ENCODE peak calls at places on chromosomes 3 and 15, in nine cellular contexts. Q, L, G, K, T, Y, F, U and D are unnamed samples. For H3K4me1, the result is how much of the 10 kb centered on the place peaks cover.

GRCh38 chr3:13077431-13078157 is 4.4 kb upstream of the IQSEC1 start:
- DNase-seq in Q (no peak), L (peak), G (no peak), K (peak), T (no peak), Y (no peak), F (no peak), U (no peak), D (peak)

GRCh38 chr3:99111235-99111634 is 209.7 kb upstream of the DCBLD2 start:
- DNase-seq in Q (no peak), L (no peak), G (no peak), K (no peak), T (no peak), Y (no peak), F (no peak), U (peak), D (no peak)

GRCh38 chr3:140206196-140207040 is 271.4 kb downstream of the CLSTN2 start:
- DNase-seq in Q (no peak), L (no peak), G (peak), K (no peak), T (no peak), Y (peak), F (no peak), U (peak), D (peak)

GRCh38 chr3:119492128-119492527 is 6.2 kb upstream of the TIMMDC1 start:
- DNase-seq in Q (no peak), L (no peak), G (no peak), K (no peak), T (no peak), Y (no peak), F (no peak), U (no peak), D (no peak)

GRCh38 chr3:155302476-155302875 is 9.0 kb upstream of the STRIT1 start:
- DNase-seq in Q (no peak), L (no peak), G (no peak), K (no peak), T (no peak), Y (no peak), F (no peak), U (peak), D (no peak)

GRCh38 chr3:58683001-58683845 is 16.6 kb upstream of the FAM3D start:
- DNase-seq in Q (no peak), L (no peak), G (no peak), K (no peak), T (peak), Y (no peak), F (no peak), U (peak), D (no peak)

GRCh38 chr15:85091990-85092389 is 110.3 kb downstream of the PDE8A start:
- DNase-seq in Q (no peak), L (no peak), G (no peak), K (no peak), T (no peak), Y (no peak), F (no peak), U (no peak), D (no peak)

GRCh38 chr3:72520690-72521308 is 327.4 kb downstream of the SHQ1 start:
- DNase-seq in Q (no peak), L (no peak), G (no peak), K (no peak), T (peak), Y (no peak), F (no peak), U (peak), D (no peak)

GRCh38 chr3:134406331-134407246 is 32.3 kb upstream of the AMOTL2 start:
- DNase-seq in Q (no peak), L (no peak), G (peak), K (peak), T (no peak), Y (peak), F (no peak), U (no peak), D (peak)

GRCh38 chr3:126750760-126751129 is 46.7 kb downstream of the CHCHD6 start:
- DNase-seq in Q (peak), L (no peak), G (peak), K (no peak), T (no peak), Y (no peak), F (peak), U (no peak), D (no peak)

DNA sequence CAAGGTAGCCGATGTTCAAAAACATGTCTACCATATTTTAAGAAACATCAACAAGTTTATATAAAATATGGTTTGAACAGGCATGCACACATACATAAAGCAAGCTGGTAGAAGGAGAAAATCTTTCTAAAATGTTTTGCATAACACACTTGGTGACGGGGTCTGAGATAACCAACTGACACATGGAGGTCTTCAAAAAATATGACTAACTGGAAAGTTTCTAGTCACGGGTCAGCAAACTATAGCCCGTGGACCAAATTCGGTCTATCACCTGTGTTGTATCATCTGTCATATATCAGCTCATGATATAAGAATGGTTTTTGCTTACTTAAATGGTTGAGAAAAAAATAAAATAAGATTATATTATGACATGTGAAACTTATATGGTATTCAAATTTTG is 465.1 kb downstream of the FOXP1 start:
- DNase-seq in Q (no peak), L (no peak), G (no peak), K (no peak), T (no peak), Y (no peak), F (no peak), U (no peak), D (no peak)
- H3K4me1 ChIP-seq in Q (half or more), L (under half), G (under half), K (under half), T (under half), Y (under half), F (under half), U (under half), D (under half)

GRCh38 chr15:41507820-41508290 is 5.8 kb downstream of the LTK start:
- DNase-seq in Q (no peak), L (peak), G (no peak), K (peak), T (no peak), Y (no peak), F (no peak), U (peak), D (no peak)
- H3K4me1 ChIP-seq in Q (under half), L (under half), G (under half), K (under half), T (under half), Y (under half), F (under half), U (under half), D (under half)

GRCh38 chr15:57500979-57501576 is 90.6 kb upstream of the MYZAP start:
- DNase-seq in Q (no peak), L (no peak), G (no peak), K (no peak), T (no peak), Y (no peak), F (no peak), U (peak), D (no peak)
- H3K4me1 ChIP-seq in Q (under half), L (under half), G (under half), K (under half), T (under half), Y (under half), F (half or more), U (under half), D (under half)

GRCh38 chr3:14621093-14621492 is 30.5 kb upstream of the CCDC174 start:
- DNase-seq in Q (no peak), L (no peak), G (no peak), K (no peak), T (no peak), Y (no peak), F (no peak), U (no peak), D (no peak)
- H3K4me1 ChIP-seq in Q (under half), L (under half), G (under half), K (under half), T (under half), Y (under half), F (under half), U (under half), D (under half)

DNA sequence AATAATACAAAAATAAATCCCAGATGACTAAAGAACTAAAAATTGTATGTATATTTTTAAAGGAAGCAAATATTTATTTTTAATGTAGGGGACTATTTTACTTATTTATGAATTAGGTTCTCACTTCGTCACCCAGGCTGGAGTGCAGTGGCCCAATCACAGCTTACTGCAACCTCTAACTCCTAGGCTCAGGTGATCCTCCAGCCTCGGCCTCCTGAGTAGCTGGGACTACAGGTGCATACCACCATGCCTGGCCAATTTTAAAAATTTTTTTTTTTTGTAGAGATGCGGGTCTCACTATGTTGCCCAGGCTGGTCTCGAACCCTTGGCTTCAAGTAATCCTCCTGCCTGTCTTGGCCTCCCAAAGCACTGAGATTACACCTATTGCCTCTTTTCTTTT is 42.6 kb downstream of the CMTM7 start:
- DNase-seq in Q (no peak), L (no peak), G (no peak), K (no peak), T (no peak), Y (no peak), F (no peak), U (no peak), D (no peak)
- H3K4me1 ChIP-seq in Q (half or more), L (under half), G (under half), K (under half), T (half or more), Y (under half), F (under half), U (under half), D (under half)

DNA sequence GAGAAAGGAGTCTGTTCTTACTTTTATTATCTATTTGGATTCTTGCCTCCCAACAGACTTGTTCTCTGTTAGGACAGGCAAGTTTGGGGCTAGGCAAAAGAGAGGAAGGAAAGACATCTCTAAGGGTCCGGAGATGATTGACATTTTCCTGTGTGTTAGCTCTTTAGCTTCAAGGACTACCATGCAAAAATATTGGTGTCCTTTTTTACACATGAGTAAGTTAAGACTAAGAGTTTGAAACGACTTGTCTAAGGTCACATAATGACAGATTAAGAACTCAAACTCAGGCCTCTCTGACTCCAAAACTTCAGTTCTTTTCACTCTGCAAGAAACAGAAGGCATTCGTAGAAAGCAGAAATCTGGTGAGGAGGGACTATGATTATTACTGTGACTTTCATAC is 5.9 kb downstream of the LMCD1 start:
- DNase-seq in Q (no peak), L (no peak), G (no peak), K (no peak), T (no peak), Y (no peak), F (no peak), U (no peak), D (no peak)
- H3K4me1 ChIP-seq in Q (under half), L (under half), G (under half), K (half or more), T (half or more), Y (under half), F (under half), U (half or more), D (under half)

GRCh38 chr3:185750702-185751101 is 74.1 kb downstream of the IGF2BP2 start:
- DNase-seq in Q (no peak), L (no peak), G (no peak), K (no peak), T (no peak), Y (no peak), F (no peak), U (no peak), D (no peak)
- H3K4me1 ChIP-seq in Q (under half), L (under half), G (half or more), K (under half), T (under half), Y (under half), F (under half), U (under half), D (under half)

DNA sequence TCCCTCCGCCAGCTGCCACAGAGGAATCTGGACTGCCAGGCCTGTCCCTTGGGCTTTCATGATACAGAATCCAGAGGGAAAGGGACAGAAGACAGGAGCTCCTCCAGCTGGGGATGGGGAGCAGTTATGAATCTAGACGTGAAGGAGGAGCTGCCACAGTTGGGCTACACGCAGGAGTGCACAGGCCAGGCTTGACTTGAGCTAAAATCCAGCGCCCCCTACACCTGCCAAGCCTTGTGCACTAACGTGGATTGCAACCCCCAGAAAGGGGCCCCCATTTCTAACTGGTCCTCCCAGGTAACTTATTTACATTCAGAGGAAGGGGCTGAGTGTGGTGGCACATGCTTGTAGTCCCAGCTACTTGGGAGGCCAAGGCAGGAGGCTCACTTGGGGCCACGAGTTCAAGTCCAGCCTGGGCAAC is 14.3 kb downstream of the KLHL6 start:
- DNase-seq in Q (no peak), L (no peak), G (no peak), K (no peak), T (no peak), Y (no peak), F (no peak), U (no peak), D (peak)
- H3K4me1 ChIP-seq in Q (under half), L (under half), G (under half), K (under half), T (under half), Y (under half), F (under half), U (under half), D (under half)

GRCh38 chr15:67188551-67189218 is 65.8 kb downstream of the AAGAB start:
- DNase-seq in Q (peak), L (no peak), G (no peak), K (no peak), T (no peak), Y (no peak), F (no peak), U (no peak), D (peak)
- H3K4me1 ChIP-seq in Q (under half), L (under half), G (under half), K (half or more), T (under half), Y (under half), F (half or more), U (under half), D (under half)